ENCODE peak calls at places on chromosomes 7 and 10, in eight cellular contexts. I is body of pancreas; S is lower lobe of right lung; B is CD8-positive, alpha-beta memory T cell; L is tibial artery; X is K562; U is fibroblast of lung; R is A549. J is an unnamed sample. For H3K4me1, the result is how much of the 10 kb centered on the place peaks cover.

GRCh38 chr10:127874966-127875765 is 17.6 kb downstream of the CLRN3 start:
- DNase-seq in I (no peak), S (no peak), B (no peak), L (no peak), X (no peak), U (no peak), R (no peak), J (no peak)

GRCh38 chr7:23206511-23206867 is 24.6 kb downstream of the NUP42 start:
- DNase-seq in I (no peak), S (no peak), B (no peak), L (no peak), X (no peak), U (peak), R (no peak), J (no peak)

GRCh38 chr7:5393328-5393727 is 30.3 kb downstream of the TNRC18 start:
- DNase-seq in I (no peak), S (no peak), B (no peak), L (no peak), X (no peak), U (no peak), R (no peak), J (no peak)

GRCh38 chr7:153030976-153031375 is 271.4 kb downstream of the ACTR3B start:
- DNase-seq in I (no peak), S (no peak), B (no peak), L (no peak), X (no peak), U (no peak), R (no peak), J (no peak)

GRCh38 chr10:3074145-3074665 is 6.9 kb downstream of the PFKP start:
- DNase-seq in I (no peak), S (no peak), B (no peak), L (no peak), X (peak), U (no peak), R (no peak), J (no peak)

GRCh38 chr7:35430547-35431153 is 176.8 kb upstream of the TBX20 start:
- DNase-seq in I (no peak), S (no peak), B (no peak), L (no peak), X (peak), U (no peak), R (peak), J (no peak)

GRCh38 chr7:19112290-19113000 is 5.0 kb downstream of the TWIST1 start:
- DNase-seq in I (no peak), S (no peak), B (no peak), L (no peak), X (no peak), U (peak), R (no peak), J (no peak)

GRCh38 chr7:29442146-29442545 is 121.5 kb upstream of the PRR15 start:
- DNase-seq in I (no peak), S (no peak), B (no peak), L (no peak), X (no peak), U (peak), R (no peak), J (no peak)

GRCh38 chr7:2631924-2632716 is at the start of gene TTYH3:
- DNase-seq in I (no peak), S (peak), B (no peak), L (no peak), X (no peak), U (no peak), R (no peak), J (peak)

GRCh38 chr10:20767028-20767427 is 130.1 kb downstream of the NEBL start:
- DNase-seq in I (no peak), S (no peak), B (no peak), L (peak), X (no peak), U (peak), R (no peak), J (no peak)

GRCh38 chr10:482848-483247 is 206.6 kb downstream of the DIP2C start:
- DNase-seq in I (no peak), S (no peak), B (no peak), L (no peak), X (no peak), U (no peak), R (no peak), J (no peak)

GRCh38 chr7:35755711-35756110 is 45.1 kb upstream of the SEPTIN7 start:
- DNase-seq in I (no peak), S (no peak), B (no peak), L (no peak), X (no peak), U (no peak), R (no peak), J (no peak)

GRCh38 chr10:95873139-95873538 is 34.6 kb upstream of the CC2D2B start:
- DNase-seq in I (no peak), S (no peak), B (no peak), L (no peak), X (no peak), U (no peak), R (no peak), J (no peak)
- H3K4me1 ChIP-seq in I (under half), S (under half), B (under half), L (under half), X (under half), U (under half), R (under half), J (under half)

DNA sequence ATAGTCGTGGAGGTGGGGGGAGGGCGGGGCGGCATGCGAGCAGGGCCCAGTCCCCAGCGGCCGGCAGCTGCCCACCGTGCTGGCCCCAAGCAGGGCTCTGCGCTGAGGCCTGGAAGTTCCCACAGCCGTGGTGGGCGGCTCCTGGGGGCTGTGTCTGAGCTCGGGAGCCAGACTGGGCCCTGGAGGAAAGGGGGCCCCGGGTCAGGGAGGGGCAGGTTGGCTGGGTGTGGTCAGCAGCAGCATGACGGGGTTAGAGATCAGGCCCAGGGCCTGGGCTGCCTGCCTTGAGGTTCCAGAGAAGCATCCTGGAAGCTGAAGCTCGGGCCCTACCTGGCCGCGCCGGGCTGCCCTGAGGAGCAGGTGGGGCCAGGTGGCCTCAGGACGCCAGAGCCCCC is 22.1 kb downstream of the GET4 start:
- DNase-seq in I (no peak), S (no peak), B (no peak), L (no peak), X (no peak), U (no peak), R (no peak), J (no peak)
- H3K4me1 ChIP-seq in I (under half), S (under half), B (under half), L (under half), X (under half), U (under half), R (under half), J (under half)

GRCh38 chr10:119337796-119338432 is 130.5 kb downstream of the GRK5 start:
- DNase-seq in I (no peak), S (no peak), B (no peak), L (no peak), X (no peak), U (peak), R (no peak), J (no peak)

GRCh38 chr10:119335671-119336353 is 128.4 kb downstream of the GRK5 start:
- DNase-seq in I (no peak), S (no peak), B (no peak), L (no peak), X (no peak), U (peak), R (no peak), J (no peak)

GRCh38 chr10:119337223-119337622 is 129.9 kb downstream of the GRK5 start:
- DNase-seq in I (no peak), S (no peak), B (no peak), L (no peak), X (no peak), U (no peak), R (no peak), J (no peak)

GRCh38 chr10:119339099-119339498 is 131.7 kb downstream of the GRK5 start:
- DNase-seq in I (no peak), S (no peak), B (no peak), L (no peak), X (no peak), U (no peak), R (no peak), J (no peak)

GRCh38 chr10:119336599-119336998 is 129.2 kb downstream of the GRK5 start:
- DNase-seq in I (peak), S (no peak), B (no peak), L (no peak), X (no peak), U (no peak), R (no peak), J (peak)
- H3K4me1 ChIP-seq in I (under half), S (under half), B (under half), L (under half), X (under half), U (under half), R (under half), J (under half)

GRCh38 chr10:44976352-44977198 is 2.0 kb downstream of the DEPP1 start:
- DNase-seq in I (no peak), S (no peak), B (no peak), L (no peak), X (no peak), U (no peak), R (no peak), J (no peak)

GRCh38 chr10:44977287-44978212 is 1.1 kb downstream of the DEPP1 start:
- DNase-seq in I (no peak), S (no peak), B (no peak), L (peak), X (no peak), U (no peak), R (no peak), J (peak)

GRCh38 chr10:44978570-44979280 is at the start of gene DEPP1:
- DNase-seq in I (peak), S (peak), B (no peak), L (peak), X (peak), U (peak), R (peak), J (peak)

GRCh38 chr10:44979281-44980181 is 922 bp upstream of the DEPP1 start:
- DNase-seq in I (peak), S (no peak), B (no peak), L (peak), X (no peak), U (no peak), R (no peak), J (no peak)

GRCh38 chr10:44978213-44978569 is 418 bp downstream of the DEPP1 start:
- DNase-seq in I (no peak), S (no peak), B (no peak), L (peak), X (no peak), U (no peak), R (no peak), J (no peak)
- H3K4me1 ChIP-seq in I (half or more), S (half or more), B (under half), L (half or more), X (under half), U (under half), R (half or more), J (half or more)

DNA sequence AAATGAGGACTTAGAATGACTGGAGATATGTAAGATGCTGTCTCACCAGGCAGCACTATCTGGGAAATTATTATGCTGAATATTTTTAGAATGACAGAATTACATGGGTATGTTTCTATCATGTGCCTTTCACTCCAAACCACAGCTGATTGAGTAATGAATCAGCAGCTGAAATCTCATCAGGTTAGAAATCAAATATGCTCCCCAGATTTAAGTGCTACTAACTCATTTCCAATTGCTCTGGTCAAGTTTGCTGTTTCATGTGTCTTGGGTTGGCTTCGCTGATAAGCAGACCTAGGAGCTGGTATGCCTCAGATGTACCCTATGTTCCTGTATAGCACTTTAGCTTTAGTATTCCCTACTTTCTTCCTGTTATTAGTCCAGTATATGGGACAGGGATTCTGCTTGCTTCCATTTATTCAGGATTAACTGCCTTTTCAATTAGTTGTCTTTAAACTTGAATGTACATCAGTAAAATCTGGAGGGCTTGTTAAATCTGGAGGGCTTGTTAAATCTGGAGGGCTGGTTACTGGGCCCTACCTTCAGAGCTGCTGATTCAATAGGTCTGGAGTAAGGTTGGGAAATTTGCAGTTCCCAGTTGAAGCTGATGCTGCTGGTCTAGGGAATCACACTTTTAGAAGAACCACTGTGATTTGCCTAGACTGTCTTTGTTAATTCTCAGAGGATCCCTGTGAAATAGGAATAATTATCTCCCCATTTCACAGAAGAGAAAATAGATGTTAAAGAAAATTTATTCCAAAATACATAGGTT is 172.9 kb downstream of the DKK1 start:
- DNase-seq in I (no peak), S (no peak), B (no peak), L (no peak), X (no peak), U (peak), R (peak), J (no peak)
- H3K4me1 ChIP-seq in I (under half), S (under half), B (under half), L (under half), X (under half), U (under half), R (under half), J (under half)

GRCh38 chr7:64744680-64745079 is 49.5 kb upstream of the ZNF138 start:
- DNase-seq in I (no peak), S (no peak), B (no peak), L (no peak), X (no peak), U (no peak), R (no peak), J (no peak)

GRCh38 chr7:64753032-64753431 is 41.2 kb upstream of the ZNF138 start:
- DNase-seq in I (no peak), S (no peak), B (no peak), L (no peak), X (no peak), U (no peak), R (no peak), J (no peak)

GRCh38 chr7:64747802-64748201 is 46.4 kb upstream of the ZNF138 start:
- DNase-seq in I (no peak), S (no peak), B (no peak), L (no peak), X (no peak), U (peak), R (no peak), J (no peak)
- H3K4me1 ChIP-seq in I (under half), S (under half), B (under half), L (under half), X (under half), U (under half), R (under half), J (under half)

GRCh38 chr10:119282446-119282845 is 75.1 kb downstream of the GRK5 start:
- DNase-seq in I (no peak), S (no peak), B (no peak), L (no peak), X (no peak), U (no peak), R (no peak), J (no peak)
- H3K4me1 ChIP-seq in I (under half), S (half or more), B (under half), L (half or more), X (under half), U (under half), R (under half), J (under half)

GRCh38 chr7:74480861-74481417 is 27.2 kb downstream of the GTF2IRD1 start:
- DNase-seq in I (peak), S (peak), B (no peak), L (peak), X (no peak), U (peak), R (peak), J (peak)
- H3K4me1 ChIP-seq in I (half or more), S (half or more), B (under half), L (half or more), X (under half), U (under half), R (half or more), J (half or more)